ENCODE peak calls at places on chromosomes 12 and 14, in seven cellular contexts. Z is endothelial cell of umbilical vein, S is stomach, H is ovary, J is transverse colon, R is sigmoid colon, F is HCT116. O is an unnamed sample.

GRCh38 chr12:21239866-21240265 is 94.9 kb downstream of the SLCO1A2 start:
- DNase-seq in Z (no peak), S (no peak), H (no peak), J (no peak), R (no peak), F (no peak), O (no peak)

GRCh38 chr12:30180602-30181001 is 396.9 kb upstream of the TMTC1 start:
- DNase-seq in Z (no peak), S (no peak), H (no peak), J (no peak), R (no peak), F (no peak), O (no peak)

GRCh38 chr14:30673071-30673470 is 51.0 kb downstream of the SCFD1 start:
- DNase-seq in Z (no peak), S (no peak), H (no peak), J (no peak), R (no peak), F (no peak), O (no peak)

GRCh38 chr12:72323881-72324280 is 51.7 kb downstream of the TRHDE start:
- DNase-seq in Z (no peak), S (no peak), H (no peak), J (no peak), R (no peak), F (no peak), O (no peak)

GRCh38 chr12:25583545-25583944 is 30.5 kb upstream of the LMNTD1 start:
- DNase-seq in Z (peak; percentile 28), S (no peak), H (peak; percentile 49), J (no peak), R (no peak), F (peak; percentile 10), O (no peak)

GRCh38 chr12:87931764-87932163 is 97.4 kb downstream of the C12orf50 start:
- DNase-seq in Z (no peak), S (no peak), H (no peak), J (no peak), R (no peak), F (no peak), O (no peak)

GRCh38 chr14:99742074-99742473 is 51.1 kb upstream of the EML1 start:
- DNase-seq in Z (no peak), S (no peak), H (no peak), J (no peak), R (no peak), F (no peak), O (no peak)

GRCh38 chr12:131076277-131076676 is 122.6 kb downstream of the ADGRD1 start:
- DNase-seq in Z (no peak), S (peak; percentile 13), H (no peak), J (no peak), R (no peak), F (no peak), O (no peak)

GRCh38 chr14:100645200-100645985 is 58.2 kb upstream of the BEGAIN start:
- DNase-seq in Z (peak; percentile 68), S (peak; percentile 93), H (peak; percentile 82), J (peak; percentile 93), R (peak; percentile 81), F (peak; percentile 76), O (peak; percentile 62)

GRCh38 chr12:39442895-39443703 is at the start of gene KIF21A:
- DNase-seq in Z (peak; percentile 94), S (peak; percentile 94), H (peak; percentile 91), J (peak; percentile 94), R (peak; percentile 92), F (peak; percentile 88), O (peak; percentile 84)

GRCh38 chr14:77141592-77142288 is at the start of gene ZDHHC22:
- DNase-seq in Z (no peak), S (no peak), H (no peak), J (no peak), R (no peak), F (no peak), O (no peak)

GRCh38 chr12:81992461-81992860 is 233.3 kb upstream of the PPFIA2 start:
- DNase-seq in Z (peak; percentile 1), S (peak; percentile 34), H (no peak), J (peak; percentile 7), R (no peak), F (peak; percentile 21), O (no peak)

GRCh38 chr12:24226745-24227350 is 277.4 kb upstream of the SOX5 start:
- DNase-seq in Z (peak; percentile 95), S (no peak), H (no peak), J (no peak), R (no peak), F (no peak), O (no peak)

GRCh38 chr12:108837680-108838079 is 19.7 kb downstream of the SSH1 start:
- DNase-seq in Z (no peak), S (no peak), H (no peak), J (no peak), R (no peak), F (no peak), O (no peak)

GRCh38 chr12:90112668-90113067 is 404.0 kb upstream of the ATP2B1 start:
- DNase-seq in Z (no peak), S (no peak), H (no peak), J (no peak), R (no peak), F (no peak), O (no peak)

GRCh38 chr14:57847096-57847495 is 18.8 kb downstream of the SLC35F4 start:
- DNase-seq in Z (no peak), S (no peak), H (no peak), J (no peak), R (no peak), F (no peak), O (no peak)

GRCh38 chr14:57848353-57848752 is 17.5 kb downstream of the SLC35F4 start:
- DNase-seq in Z (no peak), S (no peak), H (no peak), J (no peak), R (no peak), F (no peak), O (no peak)

GRCh38 chr14:57848786-57849185 is 17.1 kb downstream of the SLC35F4 start:
- DNase-seq in Z (no peak), S (no peak), H (no peak), J (no peak), R (no peak), F (no peak), O (no peak)

GRCh38 chr14:57845802-57846531 is 19.9 kb downstream of the SLC35F4 start:
- DNase-seq in Z (no peak), S (no peak), H (no peak), J (no peak), R (no peak), F (no peak), O (no peak)

DNA sequence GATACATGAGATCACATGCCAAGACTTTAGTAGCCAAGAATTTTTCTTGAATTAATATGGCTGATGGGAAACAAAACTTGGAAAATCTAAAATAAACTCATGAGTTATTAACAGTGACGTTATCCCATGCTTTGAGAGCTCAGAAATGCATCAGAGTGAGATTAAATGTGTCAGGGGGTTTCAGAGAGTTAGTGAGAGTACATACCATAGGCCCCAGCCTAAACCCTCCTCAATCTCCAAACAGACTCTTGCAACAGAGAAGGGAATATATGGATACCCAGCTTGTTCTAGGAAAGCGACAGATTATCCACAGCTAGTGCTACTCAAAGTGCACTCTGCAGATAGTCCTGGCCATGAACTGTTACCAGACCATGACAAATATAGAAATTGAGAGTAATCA is 19.3 kb downstream of the SLC35F4 start:
- DNase-seq in Z (no peak), S (no peak), H (no peak), J (no peak), R (no peak), F (no peak), O (no peak)
- TF ChIP-seq POLR2A in Z (no peak), S (no peak), H (no peak), J (no peak), R (no peak), F (no peak), O (no peak)

GRCh38 chr14:24093901-24094838 is at the start of gene PCK2:
- DNase-seq in Z (peak; percentile 72), S (peak; percentile 94), H (peak; percentile 81), J (peak; percentile 96), R (peak; percentile 98), F (peak; percentile 85), O (peak; percentile 88)
- TF ChIP-seq POLR2A in Z (peak; percentile 77), S (no peak), H (peak; percentile 48), J (peak; percentile 98), R (no peak), F (peak; percentile 98), O (peak; percentile 53)

DNA sequence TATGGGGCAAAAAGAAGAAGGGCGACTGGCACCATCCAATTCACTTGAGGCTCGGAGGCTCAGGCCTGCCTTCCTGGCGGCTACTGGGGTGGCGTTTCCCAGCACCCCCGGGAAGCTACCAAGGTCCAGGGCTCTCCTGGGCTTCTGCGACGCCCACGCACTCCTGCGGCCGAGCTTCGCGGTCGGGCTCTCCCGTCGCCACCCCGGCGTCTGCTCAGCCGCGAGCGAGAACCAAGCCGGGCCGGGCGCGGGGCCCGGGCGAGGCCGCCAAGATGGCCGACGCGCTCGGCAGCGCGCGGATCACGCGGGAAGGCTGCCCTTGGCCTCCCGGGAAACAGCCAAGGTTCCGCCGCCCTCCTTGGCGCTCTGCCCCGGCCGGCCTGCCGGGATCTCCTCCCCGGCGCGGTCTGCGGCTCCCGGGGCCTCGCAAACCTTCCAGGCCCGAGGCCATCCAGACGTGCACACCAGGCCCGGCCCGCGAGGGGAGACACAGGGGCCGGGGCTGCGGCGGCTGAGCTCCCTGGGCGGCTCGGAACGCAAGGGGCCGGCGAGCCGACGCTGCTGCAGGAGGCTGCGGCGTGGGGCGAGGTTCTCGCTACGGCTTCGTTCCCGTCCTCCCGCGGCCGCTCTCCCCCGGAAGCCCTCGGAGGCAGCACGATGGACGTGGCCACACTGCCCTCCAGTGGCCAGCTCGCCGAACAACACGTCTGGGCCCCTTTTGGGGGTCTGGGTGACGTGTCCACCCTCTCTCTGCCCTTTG is 23.5 kb upstream of the ZFP36L1 start:
- DNase-seq in Z (peak; percentile 89), S (peak; percentile 91), H (peak; percentile 96), J (peak; percentile 92), R (peak; percentile 96), F (no peak), O (peak; percentile 81)
- TF ChIP-seq POLR2A in Z (peak; percentile 46), S (no peak), H (peak; percentile 63), J (peak; percentile 60), R (peak; percentile 15), F (no peak), O (peak; percentile 65)

GRCh38 chr14:92748259-92749016 is at the start of gene LGMN:
- DNase-seq in Z (peak; percentile 97), S (peak; percentile 97), H (peak; percentile 95), J (peak; percentile 96), R (peak; percentile 99), F (peak; percentile 88), O (peak; percentile 98)
- TF ChIP-seq POLR2A in Z (peak; percentile 94), S (peak; percentile 80), H (peak; percentile 91), J (peak; percentile 97), R (peak; percentile 95), F (peak; percentile 92), O (peak; percentile 99)

GRCh38 chr12:79549531-79550271 is 141.1 kb downstream of the PAWR start:
- DNase-seq in Z (peak; percentile 76), S (no peak), H (no peak), J (no peak), R (no peak), F (no peak), O (no peak)

GRCh38 chr12:79546461-79547043 is 144.2 kb downstream of the PAWR start:
- DNase-seq in Z (no peak), S (no peak), H (no peak), J (no peak), R (no peak), F (no peak), O (no peak)

GRCh38 chr12:79547044-79547734 is 143.6 kb downstream of the PAWR start:
- DNase-seq in Z (peak; percentile 84), S (no peak), H (no peak), J (peak; percentile 34), R (no peak), F (peak; percentile 78), O (no peak)

GRCh38 chr12:79548525-79548924 is 142.2 kb downstream of the PAWR start:
- DNase-seq in Z (no peak), S (no peak), H (no peak), J (no peak), R (no peak), F (no peak), O (no peak)

GRCh38 chr12:79547735-79548347 is 142.9 kb downstream of the PAWR start:
- DNase-seq in Z (peak; percentile 95), S (no peak), H (no peak), J (peak; percentile 43), R (no peak), F (peak; percentile 34), O (no peak)
- TF ChIP-seq POLR2A in Z (peak; percentile 69), S (no peak), H (no peak), J (no peak), R (no peak), F (no peak), O (no peak)

O was measured in gastrocnemius medialis.